ENCODE peak calls at places on chromosomes 6 and 20, in seven cellular contexts. N is aorta; P is AG04450; X is GM23338; V is tibial nerve; H is ovary; E is CD4-positive, CD25-positive, alpha-beta regulatory T cell. Y is an unnamed sample.

GRCh38 chr6:43047998-43048397 is 5.7 kb downstream of the CUL7 start:
- DNase-seq in P (no peak), E (no peak), V (no peak), N (peak), X (no peak), H (no peak), Y (no peak)

GRCh38 chr6:66355471-66355870 is 648.4 kb upstream of the EYS start:
- DNase-seq in N (no peak), X (no peak), P (no peak), V (no peak), E (no peak), H (no peak), Y (no peak)

GRCh38 chr6:53530346-53530745 is 14.6 kb downstream of the GCLC start:
- DNase-seq in H (no peak), V (no peak), E (no peak), P (no peak), X (peak), N (no peak), Y (no peak)

GRCh38 chr20:9458075-9458818 is 56.1 kb upstream of the LAMP5 start:
- DNase-seq in E (no peak), H (no peak), X (peak), V (no peak), P (no peak), N (no peak), Y (peak)

GRCh38 chr6:84554706-84555105 is 209.7 kb downstream of the TBX18 start:
- DNase-seq in E (no peak), N (no peak), X (no peak), P (no peak), V (no peak), H (no peak), Y (no peak)

GRCh38 chr6:73672290-73672689 is 18.5 kb upstream of the SLC17A5 start:
- DNase-seq in E (no peak), P (no peak), X (no peak), H (no peak), V (no peak), N (no peak), Y (no peak)

GRCh38 chr6:140183881-140184280 is 809.4 kb upstream of the CITED2 start:
- DNase-seq in V (no peak), E (no peak), P (no peak), H (no peak), X (no peak), N (no peak), Y (no peak)

GRCh38 chr6:159866286-159867247 is 24.2 kb upstream of the MAS1 start:
- DNase-seq in P (no peak), H (no peak), E (no peak), N (no peak), X (no peak), V (no peak), Y (no peak)

GRCh38 chr20:62911701-62912280 is 14.5 kb downstream of the DIDO1 start:
- DNase-seq in X (no peak), H (peak), E (no peak), V (no peak), P (no peak), N (peak), Y (no peak)

GRCh38 chr20:49578436-49578835 is 10.5 kb upstream of the PTGIS start:
- DNase-seq in V (no peak), E (no peak), X (no peak), H (no peak), P (no peak), N (no peak), Y (no peak)

GRCh38 chr6:165439928-165440554 is 130.6 kb upstream of the C6orf118 start:
- DNase-seq in X (peak), N (no peak), H (no peak), P (peak), E (no peak), V (no peak), Y (peak)

GRCh38 chr6:154267508-154268106 is 89.0 kb downstream of the IPCEF1 start:
- DNase-seq in N (no peak), P (no peak), X (no peak), H (no peak), V (no peak), E (no peak), Y (no peak)

GRCh38 chr6:136250686-136251008 is 536 bp upstream of the MTFR2 start:
- DNase-seq in E (no peak), V (no peak), N (no peak), X (no peak), H (no peak), P (no peak), Y (no peak)

GRCh38 chr20:11919046-11919445 is 1.4 kb downstream of the BTBD3 start:
- DNase-seq in E (no peak), X (peak), H (no peak), N (no peak), P (no peak), V (no peak), Y (no peak)

GRCh38 chr20:24208652-24209051 is 220.1 kb upstream of the GGTLC1 start:
- DNase-seq in X (peak), E (no peak), P (no peak), V (no peak), H (no peak), N (no peak), Y (peak)

GRCh38 chr20:22379472-22379871 is 204.9 kb downstream of the FOXA2 start:
- DNase-seq in V (no peak), H (no peak), X (no peak), E (no peak), N (no peak), P (no peak), Y (no peak)

GRCh38 chr20:45948742-45949541 is 14.5 kb downstream of the PCIF1 start:
- DNase-seq in N (no peak), X (no peak), P (no peak), H (no peak), V (no peak), E (no peak), Y (no peak)

GRCh38 chr20:50580016-50580747 is 70.0 kb downstream of the PTPN1 start:
- DNase-seq in N (peak), V (peak), H (peak), X (peak), P (no peak), E (peak), Y (no peak)

GRCh38 chr6:53811082-53811481 is 16.3 kb downstream of the LRRC1 start:
- DNase-seq in N (no peak), X (no peak), E (no peak), H (no peak), P (no peak), V (no peak), Y (no peak)

GRCh38 chr6:166156942-166157341 is 10.7 kb downstream of the TBXT start:
- DNase-seq in H (no peak), V (no peak), N (no peak), X (peak), P (no peak), E (no peak), Y (no peak)

GRCh38 chr6:157488635-157489226 is 107.7 kb downstream of the ZDHHC14 start:
- DNase-seq in E (no peak), P (no peak), H (no peak), V (no peak), X (no peak), N (no peak), Y (no peak)

GRCh38 chr6:26043389-26044139 is 43.7 kb upstream of the HFE start:
- DNase-seq in X (peak), H (peak), P (peak), V (peak), E (peak), N (peak), Y (no peak)

GRCh38 chr6:104639671-104640070 is 220.0 kb downstream of the HACE1 start:
- DNase-seq in N (no peak), X (no peak), H (no peak), E (no peak), V (no peak), P (no peak), Y (no peak)

GRCh38 chr6:146339716-146340115 is 203.9 kb upstream of the RAB32 start:
- DNase-seq in P (no peak), H (no peak), N (no peak), E (no peak), X (no peak), V (no peak), Y (no peak)

GRCh38 chr20:63058696-63059335 is 52.1 kb upstream of the BHLHE23 start:
- DNase-seq in P (no peak), E (no peak), X (no peak), H (no peak), V (no peak), N (peak), Y (no peak)

GRCh38 chr6:25223421-25224052 is 55.6 kb upstream of the CARMIL1 start:
- DNase-seq in N (peak), P (peak), H (peak), E (peak), X (peak), V (peak), Y (peak)

GRCh38 chr20:24633026-24633425 is 163.6 kb downstream of the SYNDIG1 start:
- DNase-seq in V (no peak), E (no peak), N (no peak), H (no peak), P (no peak), X (no peak), Y (no peak)

GRCh38 chr6:33206864-33207568 is 1.3 kb upstream of the RING1 start:
- DNase-seq in N (no peak), X (peak), V (no peak), P (no peak), E (no peak), H (no peak), Y (no peak)

GRCh38 chr6:117423754-117424153 is 2.0 kb downstream of the ROS1 start:
- DNase-seq in H (no peak), P (no peak), X (no peak), N (no peak), V (no peak), E (no peak), Y (no peak)

GRCh38 chr20:6169251-6169650 is 46.4 kb upstream of the FERMT1 start:
- DNase-seq in V (no peak), P (no peak), X (no peak), H (no peak), E (no peak), N (no peak), Y (no peak)

GRCh38 chr6:135002229-135002844 is 52.3 kb downstream of the HBS1L start:
- DNase-seq in E (no peak), V (no peak), N (no peak), H (no peak), X (peak), P (no peak), Y (peak)

GRCh38 chr6:148747145-148747492 is 289 bp downstream of the UST start:
- DNase-seq in E (no peak), N (peak), X (peak), V (peak), H (peak), P (no peak), Y (no peak)

GRCh38 chr6:8086755-8087306 is 15.5 kb downstream of the EEF1E1 start:
- DNase-seq in V (no peak), P (no peak), H (no peak), N (no peak), E (no peak), X (peak), Y (no peak)

GRCh38 chr6:157206359-157206815 is 116.9 kb downstream of the TMEM242 start:
- DNase-seq in X (no peak), N (no peak), E (no peak), H (no peak), V (no peak), P (no peak), Y (no peak)

GRCh38 chr6:140446241-140446640 is 1071.8 kb upstream of the CITED2 start:
- DNase-seq in P (no peak), H (no peak), X (no peak), E (no peak), V (no peak), N (no peak), Y (no peak)

GRCh38 chr20:45157977-45158376 is 16.7 kb upstream of the PI3 start:
- DNase-seq in H (no peak), P (no peak), X (no peak), V (no peak), N (no peak), E (no peak), Y (no peak)

GRCh38 chr20:1184260-1184637 is 532 bp downstream of the TMEM74B start:
- DNase-seq in E (no peak), H (no peak), X (no peak), N (no peak), P (no peak), V (no peak), Y (no peak)

GRCh38 chr20:1185781-1186334 is 1.1 kb upstream of the TMEM74B start:
- DNase-seq in V (no peak), N (no peak), P (no peak), E (peak), X (peak), H (no peak), Y (peak)

GRCh38 chr20:1186367-1186991 is 1.7 kb upstream of the TMEM74B start:
- DNase-seq in N (no peak), X (no peak), V (no peak), H (no peak), E (no peak), P (no peak), Y (no peak)

GRCh38 chr20:1184638-1185315 is at the start of gene TMEM74B:
- DNase-seq in X (peak), E (no peak), V (no peak), N (no peak), P (no peak), H (no peak), Y (no peak)

GRCh38 chr20:1185316-1185741 is 548 bp upstream of the TMEM74B start:
- DNase-seq in V (no peak), E (no peak), X (peak), N (no peak), H (no peak), P (no peak), Y (no peak)
- H3K4me3 ChIP-seq in V (peak), E (no peak), X (peak), N (no peak), H (no peak), P (peak), Y (peak)

DNA sequence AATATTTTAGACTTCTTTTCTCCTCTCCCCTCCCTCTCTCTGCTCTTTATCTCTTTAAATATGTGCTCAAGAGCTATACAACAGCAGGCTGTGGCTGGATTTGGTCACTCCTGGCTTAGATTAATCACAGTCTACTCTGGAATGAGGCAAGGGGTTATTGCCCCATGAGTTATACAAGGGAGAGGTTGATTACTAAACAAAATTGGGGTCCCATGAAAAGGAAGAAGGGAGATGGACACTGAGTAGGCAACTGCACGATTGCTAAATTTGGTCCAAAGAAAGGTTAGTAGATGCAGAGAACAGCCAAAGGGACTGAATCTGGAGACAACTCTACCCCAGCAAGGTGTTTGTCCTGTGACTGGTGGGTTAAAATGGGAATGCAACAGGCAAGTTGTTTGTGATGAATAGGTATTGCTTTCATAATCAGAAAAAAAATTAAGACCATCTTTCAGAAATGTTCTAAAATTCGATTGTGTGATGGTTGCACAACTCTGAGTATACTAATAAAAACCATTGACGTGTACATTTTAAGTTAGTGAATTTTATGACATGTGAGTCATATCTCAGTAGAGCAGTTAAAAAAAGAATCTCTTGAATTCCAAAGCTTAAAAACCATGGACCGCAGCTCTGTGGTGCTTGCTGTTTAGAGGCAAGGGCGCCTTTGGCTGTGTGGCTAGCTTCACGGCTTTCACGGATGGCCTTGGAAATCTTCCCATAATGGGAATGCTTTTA is 57.1 kb downstream of the KIZ start:
- DNase-seq in P (peak), V (no peak), N (no peak), X (no peak), E (no peak), H (peak), Y (no peak)
- H3K4me3 ChIP-seq in P (no peak), V (no peak), N (peak), X (no peak), E (no peak), H (no peak), Y (no peak)

DNA sequence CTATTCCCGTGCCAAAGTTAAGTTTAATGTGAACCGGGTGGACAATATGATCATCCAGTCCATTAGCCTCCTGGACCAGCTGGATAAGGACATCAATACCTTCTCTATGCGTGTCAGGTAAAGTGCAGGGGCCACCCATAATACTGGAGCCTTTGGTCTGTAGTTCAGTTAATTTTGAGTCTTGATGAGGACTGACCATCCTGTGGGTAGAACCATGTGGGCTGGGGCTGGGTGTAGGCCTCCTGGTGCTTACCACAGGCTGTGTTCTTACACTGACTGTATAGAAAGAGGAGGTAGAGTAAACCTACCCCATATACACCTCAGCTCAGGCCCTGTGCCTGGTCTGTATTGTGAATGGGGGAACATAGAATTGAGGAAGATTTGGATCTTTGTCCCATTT is 2.4 kb downstream of the NOP56 start:
- DNase-seq in N (no peak), X (no peak), P (no peak), E (no peak), H (no peak), V (no peak), Y (no peak)
- H3K4me3 ChIP-seq in N (no peak), X (peak), P (no peak), E (no peak), H (no peak), V (no peak), Y (no peak)

GRCh38 chr6:107061125-107062020 is 33.4 kb downstream of the MTRES1 start:
- DNase-seq in N (no peak), E (peak), P (no peak), V (no peak), H (no peak), X (peak), Y (peak)
- H3K4me3 ChIP-seq in N (no peak), E (peak), P (no peak), V (no peak), H (no peak), X (peak), Y (no peak)

DNA sequence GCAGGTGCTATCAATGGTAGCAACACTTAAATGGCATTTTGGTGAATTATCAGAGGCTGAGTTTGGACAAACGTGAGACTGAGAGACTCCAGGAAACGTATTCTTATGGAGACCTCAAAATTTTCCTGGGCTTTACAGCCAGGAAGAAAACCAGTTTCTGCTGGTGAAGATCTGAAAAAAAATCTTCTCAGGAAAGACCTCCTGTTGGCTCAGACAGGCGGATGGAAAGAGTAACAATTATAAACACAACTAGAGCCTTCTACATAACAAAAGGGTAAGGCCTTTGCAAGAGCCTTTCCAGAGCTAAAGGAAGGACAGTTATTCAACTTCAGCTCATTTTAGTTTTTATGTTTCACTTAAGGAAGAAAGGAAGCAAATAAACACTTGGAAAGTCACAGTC is 274.4 kb downstream of the THBS2 start:
- DNase-seq in E (no peak), H (no peak), V (no peak), X (peak), N (no peak), P (no peak), Y (no peak)
- H3K4me3 ChIP-seq in E (no peak), H (no peak), V (no peak), X (peak), N (no peak), P (no peak), Y (no peak)